ENCODE peak calls at places on chromosomes 7 and 10, in five cellular contexts. One of them, this sample, is unnamed.

GRCh38 chr10:91567815-91568214 is 65.1 kb downstream of the PPP1R3C start:
- DNase-seq in uterus: no peak
- DNase-seq in suprapubic skin: no peak
- DNase-seq in CD4-positive, alpha-beta memory T cell: no peak
- DNase-seq in right atrium auricular region: no peak
- DNase-seq in this sample: no peak

GRCh38 chr7:111958889-111959288 is 247.3 kb downstream of the DOCK4 start:
- DNase-seq in uterus: no peak
- DNase-seq in suprapubic skin: no peak
- DNase-seq in CD4-positive, alpha-beta memory T cell: no peak
- DNase-seq in right atrium auricular region: no peak
- DNase-seq in this sample: no peak

GRCh38 chr7:106111671-106112117 is 418 bp downstream of the SYPL1 start:
- DNase-seq in uterus: peak; percentile 58
- DNase-seq in suprapubic skin: no peak
- DNase-seq in CD4-positive, alpha-beta memory T cell: no peak
- DNase-seq in right atrium auricular region: peak; percentile 65
- DNase-seq in this sample: peak; percentile 38

GRCh38 chr10:76644481-76644880 is 993.1 kb downstream of the KCNMA1 start:
- DNase-seq in uterus: no peak
- DNase-seq in suprapubic skin: no peak
- DNase-seq in CD4-positive, alpha-beta memory T cell: no peak
- DNase-seq in right atrium auricular region: no peak
- DNase-seq in this sample: no peak

GRCh38 chr10:58399410-58399809 is 14.2 kb downstream of the TFAM start:
- DNase-seq in uterus: no peak
- DNase-seq in suprapubic skin: no peak
- DNase-seq in CD4-positive, alpha-beta memory T cell: no peak
- DNase-seq in right atrium auricular region: no peak
- DNase-seq in this sample: no peak

GRCh38 chr10:131897297-131897899 is 3.4 kb upstream of the PPP2R2D start:
- DNase-seq in uterus: no peak
- DNase-seq in suprapubic skin: no peak
- DNase-seq in CD4-positive, alpha-beta memory T cell: no peak
- DNase-seq in right atrium auricular region: no peak
- DNase-seq in this sample: no peak

GRCh38 chr7:2527505-2528464 is 8.2 kb downstream of the LFNG start:
- DNase-seq in uterus: no peak
- DNase-seq in suprapubic skin: no peak
- DNase-seq in CD4-positive, alpha-beta memory T cell: peak; percentile 32
- DNase-seq in right atrium auricular region: no peak
- DNase-seq in this sample: no peak

GRCh38 chr7:82413237-82413636 is 30.3 kb downstream of the CACNA2D1 start:
- DNase-seq in uterus: no peak
- DNase-seq in suprapubic skin: no peak
- DNase-seq in CD4-positive, alpha-beta memory T cell: no peak
- DNase-seq in right atrium auricular region: no peak
- DNase-seq in this sample: no peak

GRCh38 chr10:125144693-125145623 is 15.4 kb downstream of the CTBP2 start:
- DNase-seq in uterus: peak; percentile 41
- DNase-seq in suprapubic skin: no peak
- DNase-seq in CD4-positive, alpha-beta memory T cell: no peak
- DNase-seq in right atrium auricular region: no peak
- DNase-seq in this sample: peak; percentile 69

GRCh38 chr10:119313645-119314044 is 106.3 kb downstream of the GRK5 start:
- DNase-seq in uterus: no peak
- DNase-seq in suprapubic skin: no peak
- DNase-seq in CD4-positive, alpha-beta memory T cell: peak; percentile 49
- DNase-seq in right atrium auricular region: no peak
- DNase-seq in this sample: no peak

GRCh38 chr10:97023401-97024180 is 162.2 kb downstream of the SLIT1 start:
- DNase-seq in uterus: no peak
- DNase-seq in suprapubic skin: no peak
- DNase-seq in CD4-positive, alpha-beta memory T cell: no peak
- DNase-seq in right atrium auricular region: no peak
- DNase-seq in this sample: no peak

GRCh38 chr7:101743241-101743994 is 74.0 kb upstream of the CUX1 start:
- DNase-seq in uterus: peak; percentile 36
- DNase-seq in suprapubic skin: no peak
- DNase-seq in CD4-positive, alpha-beta memory T cell: peak; percentile 67
- DNase-seq in right atrium auricular region: no peak
- DNase-seq in this sample: peak; percentile 46

GRCh38 chr7:105238198-105238765 is 150.4 kb downstream of the SRPK2 start:
- DNase-seq in uterus: no peak
- DNase-seq in suprapubic skin: no peak
- DNase-seq in CD4-positive, alpha-beta memory T cell: no peak
- DNase-seq in right atrium auricular region: no peak
- DNase-seq in this sample: peak; percentile 31

GRCh38 chr7:45978731-45979211 is 57.7 kb upstream of the IGFBP3 start:
- DNase-seq in uterus: no peak
- DNase-seq in suprapubic skin: no peak
- DNase-seq in CD4-positive, alpha-beta memory T cell: no peak
- DNase-seq in right atrium auricular region: no peak
- DNase-seq in this sample: no peak

GRCh38 chr10:6039711-6040110 is 22.5 kb downstream of the IL2RA start:
- DNase-seq in uterus: no peak
- DNase-seq in suprapubic skin: no peak
- DNase-seq in CD4-positive, alpha-beta memory T cell: no peak
- DNase-seq in right atrium auricular region: no peak
- DNase-seq in this sample: no peak

DNA sequence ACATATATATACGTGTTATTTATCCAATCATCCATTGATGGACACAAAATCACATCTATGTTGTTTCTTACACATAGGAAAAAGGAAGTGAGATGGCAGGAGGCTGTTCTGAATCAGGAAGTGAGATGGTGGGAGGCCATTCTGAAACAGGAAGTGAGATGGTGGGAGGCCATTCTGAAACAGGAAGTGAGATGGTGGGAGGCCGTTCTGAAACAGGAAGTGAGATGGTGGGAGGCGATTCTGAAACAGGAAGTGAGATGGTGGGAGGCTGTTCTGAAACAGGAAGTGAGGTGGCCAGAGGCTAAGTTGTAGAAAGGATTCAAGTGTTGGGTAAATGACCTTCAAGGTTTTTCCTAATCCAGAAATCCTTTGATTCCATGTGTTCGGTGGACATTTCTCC is 921.5 kb downstream of the TYW1 start:
- DNase-seq in uterus: no peak
- DNase-seq in suprapubic skin: no peak
- DNase-seq in CD4-positive, alpha-beta memory T cell: no peak
- DNase-seq in right atrium auricular region: no peak
- DNase-seq in this sample: peak; percentile 22
- H3K4me3 ChIP-seq in uterus: no peak overlapping the region
- H3K4me3 ChIP-seq in suprapubic skin: no peak overlapping the region
- H3K4me3 ChIP-seq in CD4-positive, alpha-beta memory T cell: no peak overlapping the region
- H3K4me3 ChIP-seq in right atrium auricular region: no peak overlapping the region
- H3K4me3 ChIP-seq in this sample: no peak overlapping the region

GRCh38 chr7:131061818-131062217 is 265.9 kb upstream of the MKLN1 start:
- DNase-seq in uterus: no peak
- DNase-seq in suprapubic skin: no peak
- DNase-seq in CD4-positive, alpha-beta memory T cell: no peak
- DNase-seq in right atrium auricular region: no peak
- DNase-seq in this sample: no peak
- H3K4me1 ChIP-seq in uterus: peaks cover 12% of the 10 kb centered on the region
- H3K4me1 ChIP-seq in suprapubic skin: peaks cover 18% of the 10 kb centered on the region
- H3K4me1 ChIP-seq in CD4-positive, alpha-beta memory T cell: peaks cover 89% of the 10 kb centered on the region
- H3K4me1 ChIP-seq in right atrium auricular region: peaks cover 34% of the 10 kb centered on the region
- H3K4me1 ChIP-seq in this sample: no peaks in the 10 kb centered on the region

GRCh38 chr7:158067931-158068482 is 519.6 kb downstream of the PTPRN2 start:
- DNase-seq in uterus: no peak
- DNase-seq in suprapubic skin: no peak
- DNase-seq in CD4-positive, alpha-beta memory T cell: no peak
- DNase-seq in right atrium auricular region: no peak
- DNase-seq in this sample: no peak

GRCh38 chr7:158067219-158067930 is 520.2 kb downstream of the PTPRN2 start:
- DNase-seq in uterus: no peak
- DNase-seq in suprapubic skin: no peak
- DNase-seq in CD4-positive, alpha-beta memory T cell: no peak
- DNase-seq in right atrium auricular region: no peak
- DNase-seq in this sample: no peak

GRCh38 chr7:158064631-158065030 is 523.0 kb downstream of the PTPRN2 start:
- DNase-seq in uterus: no peak
- DNase-seq in suprapubic skin: no peak
- DNase-seq in CD4-positive, alpha-beta memory T cell: no peak
- DNase-seq in right atrium auricular region: no peak
- DNase-seq in this sample: no peak

GRCh38 chr7:158065340-158065739 is 522.3 kb downstream of the PTPRN2 start:
- DNase-seq in uterus: no peak
- DNase-seq in suprapubic skin: no peak
- DNase-seq in CD4-positive, alpha-beta memory T cell: no peak
- DNase-seq in right atrium auricular region: no peak
- DNase-seq in this sample: no peak

GRCh38 chr7:158066085-158066484 is 521.5 kb downstream of the PTPRN2 start:
- DNase-seq in uterus: no peak
- DNase-seq in suprapubic skin: no peak
- DNase-seq in CD4-positive, alpha-beta memory T cell: no peak
- DNase-seq in right atrium auricular region: no peak
- DNase-seq in this sample: no peak
- H3K9me3 ChIP-seq in uterus: no peaks in the 10 kb centered on the region
- H3K9me3 ChIP-seq in suprapubic skin: no peaks in the 10 kb centered on the region
- H3K9me3 ChIP-seq in CD4-positive, alpha-beta memory T cell: no peaks in the 10 kb centered on the region
- H3K9me3 ChIP-seq in right atrium auricular region: no peaks in the 10 kb centered on the region
- H3K9me3 ChIP-seq in this sample: no peaks in the 10 kb centered on the region

DNA sequence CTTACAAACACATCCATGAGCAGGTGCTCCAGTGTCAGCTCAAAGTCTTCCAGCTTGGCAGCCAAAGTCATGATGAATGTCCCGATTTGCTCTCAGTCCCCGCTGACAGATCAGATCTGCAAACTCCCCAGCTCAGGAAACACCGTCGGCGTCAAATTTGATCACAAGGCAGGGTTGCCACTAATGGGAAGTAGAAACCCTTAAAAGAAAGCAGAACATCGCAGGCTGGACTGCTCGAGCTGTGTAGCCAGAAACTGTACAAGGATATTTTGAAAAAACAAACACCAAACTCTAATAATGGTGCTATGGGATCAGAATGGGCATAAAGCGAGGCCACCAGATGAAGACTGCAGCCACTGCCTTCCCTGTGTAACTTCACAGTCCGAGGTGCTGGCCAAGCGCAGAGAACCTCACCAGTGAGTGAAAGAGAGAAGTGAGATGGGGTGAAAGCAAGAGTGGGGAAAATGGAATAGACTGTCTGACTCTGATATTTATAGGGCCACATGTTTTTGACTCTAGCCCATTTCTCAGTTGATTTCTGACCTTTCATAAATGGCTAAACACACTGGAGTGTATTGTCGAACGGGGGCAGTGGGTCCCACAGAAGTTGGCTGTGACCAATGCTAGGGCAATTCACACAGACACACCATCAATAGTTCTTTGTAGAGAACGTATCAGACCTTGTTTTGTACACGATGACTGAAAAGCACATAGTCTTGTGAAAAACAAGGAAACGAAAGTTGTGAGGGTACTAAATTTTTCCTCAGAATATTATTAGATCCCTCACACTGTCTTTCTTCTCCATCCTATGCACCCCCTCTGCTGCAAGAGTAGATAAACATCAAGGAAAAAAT is 306.1 kb downstream of the FRMD4A start:
- DNase-seq in uterus: no peak
- DNase-seq in suprapubic skin: no peak
- DNase-seq in CD4-positive, alpha-beta memory T cell: no peak
- DNase-seq in right atrium auricular region: no peak
- DNase-seq in this sample: peak; percentile 37
- H3K4me3 ChIP-seq in uterus: no peak overlapping the region
- H3K4me3 ChIP-seq in suprapubic skin: peak overlapping the region; percentile 23
- H3K4me3 ChIP-seq in CD4-positive, alpha-beta memory T cell: no peak overlapping the region
- H3K4me3 ChIP-seq in right atrium auricular region: no peak overlapping the region
- H3K4me3 ChIP-seq in this sample: no peak overlapping the region

DNA sequence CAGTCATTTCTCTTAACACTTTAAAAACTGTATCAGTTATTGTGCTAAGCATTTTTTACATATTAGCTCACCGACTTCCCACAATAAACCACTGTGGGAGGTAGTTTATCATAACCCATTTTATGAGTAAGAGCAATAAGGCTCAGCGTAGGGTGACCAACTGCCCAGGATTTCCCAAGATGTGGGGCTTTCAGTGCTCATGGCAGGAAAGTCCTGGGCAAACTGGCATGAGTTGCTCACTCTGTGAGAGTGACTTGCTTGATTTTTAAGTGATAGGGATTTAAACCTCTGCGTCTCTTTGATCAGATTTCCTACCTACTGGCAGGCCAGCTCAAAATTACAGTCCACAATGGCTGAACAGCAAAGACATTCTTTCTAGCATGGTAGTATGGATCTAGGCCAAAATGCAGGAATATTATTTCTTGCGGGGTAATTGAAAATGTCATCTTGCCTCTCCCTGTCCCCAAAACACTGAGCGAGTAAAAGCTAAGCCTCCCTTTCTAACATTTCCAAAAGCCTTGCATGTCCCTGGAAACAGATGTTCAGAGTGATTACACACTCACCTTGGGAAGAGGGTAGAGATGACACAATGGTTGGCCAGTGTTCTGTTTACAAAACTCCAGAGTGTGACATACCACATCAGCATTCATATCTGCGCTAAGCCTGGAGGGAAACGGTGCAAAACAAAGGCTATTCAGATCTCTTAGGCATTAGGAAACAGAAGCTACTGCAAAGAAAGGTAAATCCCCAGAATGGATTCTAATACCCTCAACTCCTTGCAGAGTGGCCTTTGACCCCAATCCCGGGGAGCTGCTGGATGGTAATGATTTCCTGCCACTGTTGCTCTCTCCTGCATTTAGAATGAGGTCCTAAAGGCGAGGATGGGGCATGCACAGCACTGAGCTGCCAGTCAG is 65.4 kb downstream of the AOAH start:
- DNase-seq in uterus: no peak
- DNase-seq in suprapubic skin: no peak
- DNase-seq in CD4-positive, alpha-beta memory T cell: no peak
- DNase-seq in right atrium auricular region: no peak
- DNase-seq in this sample: no peak
- H3K4me1 ChIP-seq in uterus: no peaks in the 10 kb centered on the region
- H3K4me1 ChIP-seq in suprapubic skin: peaks cover 6% of the 10 kb centered on the region
- H3K4me1 ChIP-seq in CD4-positive, alpha-beta memory T cell: no peaks in the 10 kb centered on the region
- H3K4me1 ChIP-seq in right atrium auricular region: no peaks in the 10 kb centered on the region
- H3K4me1 ChIP-seq in this sample: no peaks in the 10 kb centered on the region

DNA sequence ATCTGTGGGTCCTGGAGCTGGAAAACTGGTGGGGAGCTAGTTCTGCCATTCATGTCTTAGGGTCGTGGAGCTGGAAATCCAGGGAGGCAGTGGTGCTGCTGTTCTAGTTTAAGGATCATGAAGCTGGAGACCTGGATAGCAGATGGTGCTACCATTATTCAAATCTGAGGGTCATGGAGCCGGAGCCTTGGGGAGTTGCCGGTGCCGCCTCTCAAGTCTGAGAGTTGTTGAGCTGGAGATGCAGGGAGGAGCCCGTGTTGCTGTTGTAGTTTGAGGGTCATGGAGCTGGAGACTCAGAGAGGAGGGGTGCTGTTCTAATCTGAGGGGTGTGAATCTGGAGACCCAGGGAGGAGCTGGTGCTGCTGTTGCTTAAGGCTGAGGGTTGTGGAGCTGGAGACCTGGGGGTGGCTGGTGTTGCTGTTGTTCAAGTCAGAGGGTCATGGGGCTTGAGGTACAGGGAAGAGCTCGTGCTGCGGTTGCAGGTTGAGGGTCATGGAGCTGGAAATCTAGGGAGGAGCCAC is 86.0 kb upstream of the ZNF479 start:
- DNase-seq in uterus: no peak
- DNase-seq in suprapubic skin: peak; percentile 7
- DNase-seq in CD4-positive, alpha-beta memory T cell: no peak
- DNase-seq in right atrium auricular region: no peak
- DNase-seq in this sample: no peak
- H3K9me3 ChIP-seq in uterus: no peaks in the 10 kb centered on the region
- H3K9me3 ChIP-seq in suprapubic skin: peaks cover 43% of the 10 kb centered on the region
- H3K9me3 ChIP-seq in CD4-positive, alpha-beta memory T cell: no peaks in the 10 kb centered on the region
- H3K9me3 ChIP-seq in right atrium auricular region: no peaks in the 10 kb centered on the region
- H3K9me3 ChIP-seq in this sample: no peaks in the 10 kb centered on the region

This sample was measured in testis.